ENCODE peak calls at places on chromosomes 13 and 19, in six cellular contexts. S, T, U, X, E and L are unnamed samples.

GRCh38 chr19:56751078-56751489 is 79.5 kb upstream of the ZNF835 start:
- DNase-seq in S (no peak), T (peak; percentile 14), U (no peak), X (no peak), E (no peak), L (no peak)

GRCh38 chr13:60047943-60048342 is 115.8 kb downstream of the DIAPH3 start:
- DNase-seq in S (peak; percentile 2), T (no peak), U (peak; percentile 9), X (no peak), E (no peak), L (peak; percentile 4)

GRCh38 chr19:16496613-16496983 is 404 bp downstream of the C19orf44 start:
- DNase-seq in S (peak; percentile 56), T (no peak), U (peak; percentile 40), X (peak; percentile 31), E (no peak), L (peak; percentile 62)

GRCh38 chr19:30968210-30968609 is 381.0 kb downstream of the TSHZ3 start:
- DNase-seq in S (no peak), T (no peak), U (no peak), X (no peak), E (no peak), L (no peak)

GRCh38 chr19:14385492-14385891 is 4.2 kb downstream of the ADGRE5 start:
- DNase-seq in S (no peak), T (no peak), U (no peak), X (no peak), E (no peak), L (no peak)

GRCh38 chr19:56170261-56170660 is 5.5 kb upstream of the GALP start:
- DNase-seq in S (peak; percentile 82), T (peak; percentile 67), U (no peak), X (no peak), E (no peak), L (peak; percentile 16)

GRCh38 chr13:32098275-32098674 is 66.7 kb downstream of the FRY start:
- DNase-seq in S (no peak), T (no peak), U (no peak), X (no peak), E (no peak), L (no peak)

GRCh38 chr13:32314968-32315254 is 252 bp downstream of the ZAR1L start:
- DNase-seq in S (peak; percentile 48), T (peak; percentile 60), U (peak; percentile 63), X (peak; percentile 29), E (peak; percentile 43), L (peak; percentile 34)

GRCh38 chr13:40927929-40928328 is 91.2 kb downstream of the ELF1 start:
- DNase-seq in S (no peak), T (no peak), U (no peak), X (no peak), E (no peak), L (no peak)

GRCh38 chr13:106532111-106532929 is 3.1 kb downstream of the EFNB2 start:
- DNase-seq in S (peak; percentile 43), T (no peak), U (peak; percentile 56), X (no peak), E (no peak), L (peak; percentile 58)

GRCh38 chr13:106466691-106467405 is 68.6 kb downstream of the EFNB2 start:
- DNase-seq in S (no peak), T (no peak), U (no peak), X (no peak), E (no peak), L (peak; percentile 75)

GRCh38 chr19:4557971-4558941 is 1.2 kb downstream of the SEMA6B start:
- DNase-seq in S (no peak), T (no peak), U (no peak), X (peak; percentile 59), E (no peak), L (no peak)

GRCh38 chr19:50315773-50316448 is 13.3 kb downstream of the KCNC3 start:
- DNase-seq in S (no peak), T (no peak), U (no peak), X (no peak), E (no peak), L (no peak)

GRCh38 chr13:109918179-109918651 is 131.8 kb upstream of the IRS2 start:
- DNase-seq in S (no peak), T (no peak), U (no peak), X (no peak), E (no peak), L (peak; percentile 32)

GRCh38 chr19:14632286-14632685 is 42.4 kb downstream of the ADGRE3 start:
- DNase-seq in S (no peak), T (no peak), U (peak; percentile 4), X (no peak), E (peak; percentile 75), L (peak; percentile 18)

GRCh38 chr19:3369337-3370213 is 3.2 kb downstream of the NFIC start:
- DNase-seq in S (no peak), T (peak; percentile 76), U (peak; percentile 73), X (peak; percentile 72), E (no peak), L (no peak)

GRCh38 chr13:21579754-21580316 is 24.1 kb downstream of the MICU2 start:
- DNase-seq in S (no peak), T (no peak), U (no peak), X (no peak), E (no peak), L (no peak)

GRCh38 chr19:44972802-44973201 is 17.6 kb downstream of the CLPTM1 start:
- DNase-seq in S (no peak), T (no peak), U (no peak), X (no peak), E (no peak), L (no peak)

GRCh38 chr19:41363753-41364545 is at the start of gene B9D2:
- DNase-seq in S (peak; percentile 92), T (peak; percentile 99), U (peak; percentile 99), X (peak; percentile 98), E (peak; percentile 96), L (peak; percentile 98)

GRCh38 chr19:41364546-41365391 is 820 bp upstream of the B9D2 start:
- DNase-seq in S (no peak), T (peak; percentile 16), U (no peak), X (no peak), E (no peak), L (no peak)

GRCh38 chr19:41359741-41360140 is 4.2 kb downstream of the B9D2 start:
- DNase-seq in S (no peak), T (no peak), U (no peak), X (no peak), E (no peak), L (no peak)

GRCh38 chr19:41363371-41363752 is 587 bp downstream of the B9D2 start:
- DNase-seq in S (no peak), T (no peak), U (no peak), X (no peak), E (no peak), L (no peak)

GRCh38 chr19:41362143-41362847 is 1.7 kb downstream of the B9D2 start:
- DNase-seq in S (no peak), T (peak; percentile 22), U (no peak), X (no peak), E (no peak), L (no peak)
- H3K27ac ChIP-seq in S (no peak overlapping the region), T (peak overlapping the region; percentile 65), U (no peak overlapping the region), X (peak overlapping the region; percentile 93), E (no peak overlapping the region), L (no peak overlapping the region)

GRCh38 chr19:35744335-35744687 is 907 bp downstream of the U2AF1L4 start:
- DNase-seq in S (no peak), T (no peak), U (no peak), X (no peak), E (no peak), L (no peak)
- H3K4me3 ChIP-seq in S (peak overlapping the region; percentile 91), T (no peak overlapping the region), U (peak overlapping the region; percentile 91), X (peak overlapping the region; percentile 96), E (peak overlapping the region; percentile 93), L (peak overlapping the region; percentile 84)

GRCh38 chr19:48637449-48637947 is 319 bp upstream of the DBP start:
- DNase-seq in S (peak; percentile 97), T (peak; percentile 100), U (peak; percentile 99), X (peak; percentile 99), E (peak; percentile 99), L (peak; percentile 97)

GRCh38 chr19:48637948-48638830 is 1.0 kb upstream of the DBP start:
- DNase-seq in S (peak; percentile 94), T (peak; percentile 96), U (peak; percentile 97), X (peak; percentile 83), E (peak; percentile 98), L (peak; percentile 83)

GRCh38 chr19:48635966-48636858 is 967 bp downstream of the DBP start:
- DNase-seq in S (no peak), T (no peak), U (no peak), X (no peak), E (no peak), L (no peak)

GRCh38 chr19:48635263-48635965 is 1.8 kb downstream of the DBP start:
- DNase-seq in S (no peak), T (peak; percentile 66), U (no peak), X (peak; percentile 75), E (no peak), L (no peak)

GRCh38 chr19:48636859-48637448 is at the start of gene DBP:
- DNase-seq in S (no peak), T (peak; percentile 65), U (no peak), X (peak; percentile 45), E (no peak), L (no peak)
- TF ChIP-seq CTCF in S (no peak), T (peak; percentile 14), U (peak; percentile 5), X (no peak), E (peak; percentile 18), L (no peak)

GRCh38 chr19:43522929-43523328 is 4.1 kb downstream of the ETHE1 start:
- DNase-seq in S (no peak), T (no peak), U (no peak), X (no peak), E (no peak), L (no peak)

GRCh38 chr19:43524922-43525835 is 1.8 kb downstream of the ETHE1 start:
- DNase-seq in S (peak; percentile 27), T (peak; percentile 72), U (peak; percentile 54), X (peak; percentile 65), E (peak; percentile 57), L (no peak)

GRCh38 chr19:43525836-43526771 is 897 bp downstream of the ETHE1 start:
- DNase-seq in S (no peak), T (peak; percentile 42), U (no peak), X (peak; percentile 38), E (no peak), L (no peak)

GRCh38 chr19:43527860-43528622 is 1.0 kb upstream of the ETHE1 start:
- DNase-seq in S (no peak), T (peak; percentile 28), U (no peak), X (no peak), E (no peak), L (no peak)

DNA sequence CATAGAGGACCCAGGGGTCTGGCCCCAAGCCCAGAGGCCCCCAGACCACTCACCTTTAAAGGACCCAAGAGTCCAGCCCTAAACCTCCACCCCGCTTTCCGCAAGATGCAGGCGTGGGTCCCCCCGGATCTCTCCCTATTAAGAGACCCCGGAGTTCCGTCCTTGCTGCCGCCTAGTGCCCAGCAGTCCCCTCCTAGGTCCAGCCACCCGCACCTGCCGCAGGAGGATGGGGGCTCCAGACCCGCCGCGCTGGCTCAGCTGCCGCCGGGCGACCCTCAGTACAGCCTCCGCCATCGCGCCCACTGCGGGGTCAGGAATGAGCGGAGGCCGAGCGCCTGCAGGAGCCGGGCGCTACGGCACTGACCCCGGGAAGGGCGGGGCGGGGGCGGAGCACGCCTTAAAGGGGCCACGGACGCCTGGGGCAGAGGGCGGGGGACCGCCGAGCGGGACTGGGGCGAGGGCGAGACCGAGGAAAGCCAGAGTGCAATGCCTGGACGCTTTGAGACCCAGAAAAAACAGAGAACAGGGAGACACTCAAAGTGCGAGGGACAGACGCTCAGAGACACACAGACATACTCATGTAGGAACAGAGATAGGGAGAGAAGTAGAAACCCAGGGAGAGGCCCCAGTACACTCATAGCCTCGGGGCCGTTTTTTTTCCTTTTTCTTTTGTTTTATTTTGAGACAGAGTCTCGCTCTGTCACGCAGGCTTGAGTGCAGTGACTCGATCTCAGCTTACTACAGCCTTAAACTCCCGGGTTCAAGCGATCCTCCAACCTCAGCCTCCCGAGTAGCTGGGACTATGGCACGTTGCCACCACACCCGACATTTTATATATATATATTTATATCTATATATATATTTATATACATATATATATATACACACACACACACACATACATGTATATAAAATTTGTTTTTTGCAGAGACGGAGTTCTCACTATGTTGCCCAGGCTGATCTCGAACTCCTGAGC is at the start of gene ETHE1:
- DNase-seq in S (no peak), T (peak; percentile 81), U (peak; percentile 50), X (peak; percentile 84), E (no peak), L (peak; percentile 31)
- H3K27ac ChIP-seq in S (peak within 1 kb of the TSS; percentile 60), T (peak within 1 kb of the TSS; percentile 83), U (peak within 1 kb of the TSS; percentile 75), X (peak within 1 kb of the TSS; percentile 86), E (peak within 1 kb of the TSS; percentile 76), L (peak within 1 kb of the TSS; percentile 46)